ENCODE peak calls at places on chromosome 11, in four cellular contexts. One of them, this sample, is unnamed.

GRCh38 chr11:103406357-103406756 is 297.1 kb downstream of the DYNC2H1 start:
- DNase-seq in HEK293T: no peak
- DNase-seq in GM12878: no peak
- DNase-seq in K562: no peak
- DNase-seq in this sample: no peak

GRCh38 chr11:74971424-74971823 is 17.3 kb upstream of the NEU3 start:
- DNase-seq in GM12878: no peak
- DNase-seq in K562: no peak
- DNase-seq in HEK293T: no peak
- DNase-seq in this sample: no peak

GRCh38 chr11:26806209-26806608 is 84.3 kb upstream of the SLC5A12 start:
- DNase-seq in K562: no peak
- DNase-seq in GM12878: no peak
- DNase-seq in HEK293T: no peak
- DNase-seq in this sample: no peak

GRCh38 chr11:45354976-45355705 is 69.0 kb upstream of the SYT13 start:
- DNase-seq in HEK293T: peak; percentile 80
- DNase-seq in K562: peak; percentile 77
- DNase-seq in GM12878: no peak
- DNase-seq in this sample: no peak

GRCh38 chr11:118149493-118149892 is 3.1 kb downstream of the SCN4B start:
- DNase-seq in K562: no peak
- DNase-seq in HEK293T: no peak
- DNase-seq in GM12878: no peak
- DNase-seq in this sample: no peak

GRCh38 chr11:12170984-12171383 is 60.6 kb downstream of the MICAL2 start:
- DNase-seq in GM12878: no peak
- DNase-seq in HEK293T: no peak
- DNase-seq in K562: no peak
- DNase-seq in this sample: no peak

GRCh38 chr11:107683807-107684206 is 28.0 kb downstream of the SLN start:
- DNase-seq in K562: peak; percentile 17
- DNase-seq in GM12878: no peak
- DNase-seq in HEK293T: peak; percentile 53
- DNase-seq in this sample: no peak

GRCh38 chr11:5712507-5712906 is 22.9 kb downstream of the TRIM22 start:
- DNase-seq in GM12878: no peak
- DNase-seq in K562: peak; percentile 14
- DNase-seq in HEK293T: no peak
- DNase-seq in this sample: no peak

GRCh38 chr11:132734217-132734616 is 798.1 kb downstream of the OPCML start:
- DNase-seq in HEK293T: no peak
- DNase-seq in K562: no peak
- DNase-seq in GM12878: no peak
- DNase-seq in this sample: no peak

GRCh38 chr11:65225284-65226102 is 36.3 kb upstream of the POLA2 start:
- DNase-seq in HEK293T: peak; percentile 53
- DNase-seq in K562: peak; percentile 79
- DNase-seq in GM12878: no peak
- DNase-seq in this sample: peak; percentile 47

GRCh38 chr11:84292955-84293354 is 1006.8 kb upstream of the CCDC90B start:
- DNase-seq in GM12878: no peak
- DNase-seq in HEK293T: no peak
- DNase-seq in K562: no peak
- DNase-seq in this sample: no peak

GRCh38 chr11:59918987-59919589 is 19.1 kb upstream of the OOSP1 start:
- DNase-seq in HEK293T: peak; percentile 15
- DNase-seq in K562: peak; percentile 46
- DNase-seq in GM12878: no peak
- DNase-seq in this sample: peak; percentile 18

GRCh38 chr11:76263166-76263565 is 56.9 kb upstream of the WNT11 start:
- DNase-seq in HEK293T: no peak
- DNase-seq in K562: no peak
- DNase-seq in GM12878: no peak
- DNase-seq in this sample: no peak

GRCh38 chr11:69144316-69144715 is 11.4 kb upstream of the SMIM38 start:
- DNase-seq in K562: no peak
- DNase-seq in GM12878: no peak
- DNase-seq in HEK293T: no peak
- DNase-seq in this sample: no peak

GRCh38 chr11:69141742-69142141 is 14.0 kb upstream of the SMIM38 start:
- DNase-seq in GM12878: no peak
- DNase-seq in HEK293T: no peak
- DNase-seq in K562: no peak
- DNase-seq in this sample: no peak

GRCh38 chr11:69142894-69143293 is 12.8 kb upstream of the SMIM38 start:
- DNase-seq in HEK293T: no peak
- DNase-seq in GM12878: no peak
- DNase-seq in K562: peak; percentile 83
- DNase-seq in this sample: no peak

GRCh38 chr11:69148377-69148762 is 7.4 kb upstream of the SMIM38 start:
- DNase-seq in GM12878: no peak
- DNase-seq in K562: no peak
- DNase-seq in HEK293T: no peak
- DNase-seq in this sample: no peak

GRCh38 chr11:69144719-69145365 is 10.9 kb upstream of the SMIM38 start:
- DNase-seq in GM12878: no peak
- DNase-seq in HEK293T: no peak
- DNase-seq in K562: no peak
- DNase-seq in this sample: no peak
- TF ChIP-seq BHLHE40 in GM12878: peak; percentile 10
- TF ChIP-seq BHLHE40 in HEK293T: no peak
- TF ChIP-seq BHLHE40 in K562: no peak
- TF ChIP-seq BHLHE40 in this sample: no peak

DNA sequence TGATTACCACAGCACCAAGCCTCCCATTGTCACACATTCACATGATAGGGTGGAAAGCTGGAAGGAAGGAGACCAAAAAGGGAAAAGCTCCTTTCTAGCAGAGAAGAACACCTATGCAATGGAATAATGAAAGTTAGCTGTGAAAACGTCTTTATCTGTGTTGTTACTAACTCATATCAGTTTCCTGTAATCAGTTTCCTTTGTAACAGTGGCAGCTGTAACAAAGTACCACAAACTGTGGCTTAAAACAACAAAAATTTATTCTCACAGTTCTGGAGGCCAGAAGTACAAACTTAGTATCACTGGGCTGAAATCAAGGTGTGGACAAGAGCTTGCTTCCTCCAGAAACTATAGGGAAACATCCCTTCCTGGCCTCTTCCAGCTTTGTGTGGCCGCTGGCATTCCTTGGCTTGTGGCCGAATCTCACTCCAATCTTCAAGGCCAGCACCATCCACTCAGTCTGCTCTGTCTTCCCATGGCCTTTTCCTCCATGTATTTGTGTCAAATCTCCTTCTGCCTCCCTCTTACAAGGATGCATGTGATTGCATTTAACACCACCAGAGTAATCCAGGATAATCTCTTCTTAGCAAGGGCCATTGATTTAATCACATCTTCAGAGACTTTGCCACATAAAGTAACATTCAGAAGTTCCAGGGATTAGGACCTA is 6.3 kb upstream of the RBM14 start:
- DNase-seq in K562: no peak
- DNase-seq in HEK293T: no peak
- DNase-seq in GM12878: no peak
- DNase-seq in this sample: no peak
- TF ChIP-seq FOXM1 in K562: no peak
- TF ChIP-seq FOXM1 in HEK293T: no peak
- TF ChIP-seq FOXM1 in GM12878: no peak
- TF ChIP-seq FOXM1 in this sample: no peak

GRCh38 chr11:111393585-111393984 is 14.5 kb upstream of the POU2AF1 start:
- DNase-seq in HEK293T: no peak
- DNase-seq in K562: no peak
- DNase-seq in GM12878: no peak
- DNase-seq in this sample: peak; percentile 27
- TF ChIP-seq BHLHE40 in HEK293T: no peak
- TF ChIP-seq BHLHE40 in K562: no peak
- TF ChIP-seq BHLHE40 in GM12878: no peak
- TF ChIP-seq BHLHE40 in this sample: no peak

GRCh38 chr11:50412832-50413231 is 380.2 kb downstream of the OR4C45 start:
- DNase-seq in K562: no peak
- DNase-seq in HEK293T: no peak
- DNase-seq in GM12878: no peak
- DNase-seq in this sample: no peak
- TF ChIP-seq FOXM1 in K562: no peak
- TF ChIP-seq FOXM1 in HEK293T: no peak
- TF ChIP-seq FOXM1 in GM12878: no peak
- TF ChIP-seq FOXM1 in this sample: no peak

GRCh38 chr11:119759747-119760412 is 30.9 kb upstream of the NECTIN1 start:
- DNase-seq in HEK293T: no peak
- DNase-seq in K562: no peak
- DNase-seq in GM12878: no peak
- DNase-seq in this sample: no peak
- TF ChIP-seq BHLHE40 in HEK293T: no peak
- TF ChIP-seq BHLHE40 in K562: no peak
- TF ChIP-seq BHLHE40 in GM12878: no peak
- TF ChIP-seq BHLHE40 in this sample: no peak

GRCh38 chr11:10670099-10670498 is 23.5 kb downstream of the IRAG1 start:
- DNase-seq in K562: no peak
- DNase-seq in GM12878: no peak
- DNase-seq in HEK293T: no peak
- DNase-seq in this sample: no peak

GRCh38 chr11:10678106-10678505 is 15.4 kb downstream of the IRAG1 start:
- DNase-seq in HEK293T: no peak
- DNase-seq in GM12878: no peak
- DNase-seq in K562: no peak
- DNase-seq in this sample: no peak

GRCh38 chr11:10674991-10675440 is 18.5 kb downstream of the IRAG1 start:
- DNase-seq in HEK293T: no peak
- DNase-seq in K562: no peak
- DNase-seq in GM12878: no peak
- DNase-seq in this sample: no peak

GRCh38 chr11:10673476-10674062 is 20.0 kb downstream of the IRAG1 start:
- DNase-seq in HEK293T: no peak
- DNase-seq in GM12878: no peak
- DNase-seq in K562: no peak
- DNase-seq in this sample: no peak

DNA sequence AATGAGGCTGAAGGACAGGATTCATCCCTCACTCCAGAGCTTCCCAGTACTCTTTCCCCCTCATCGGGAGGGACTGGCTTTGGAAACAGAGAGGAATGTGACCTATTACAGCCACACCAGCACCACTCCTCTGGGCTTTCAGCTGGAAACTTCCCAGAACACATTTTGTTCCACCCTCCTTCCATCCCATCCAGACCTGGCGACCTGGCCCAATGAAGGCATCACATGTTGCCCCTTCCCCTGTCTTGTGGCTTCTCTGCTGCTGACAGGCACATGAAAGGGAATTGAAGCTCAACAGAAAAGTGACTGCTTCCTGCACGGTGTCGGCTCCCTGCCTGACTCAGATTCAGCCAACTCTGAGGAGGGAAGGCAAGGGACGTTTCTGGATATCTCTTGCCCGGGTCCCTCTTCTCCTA is 19.1 kb downstream of the IRAG1 start:
- DNase-seq in HEK293T: no peak
- DNase-seq in GM12878: no peak
- DNase-seq in K562: no peak
- DNase-seq in this sample: no peak
- TF ChIP-seq FOXM1 in HEK293T: no peak
- TF ChIP-seq FOXM1 in GM12878: no peak
- TF ChIP-seq FOXM1 in K562: no peak
- TF ChIP-seq FOXM1 in this sample: no peak

DNA sequence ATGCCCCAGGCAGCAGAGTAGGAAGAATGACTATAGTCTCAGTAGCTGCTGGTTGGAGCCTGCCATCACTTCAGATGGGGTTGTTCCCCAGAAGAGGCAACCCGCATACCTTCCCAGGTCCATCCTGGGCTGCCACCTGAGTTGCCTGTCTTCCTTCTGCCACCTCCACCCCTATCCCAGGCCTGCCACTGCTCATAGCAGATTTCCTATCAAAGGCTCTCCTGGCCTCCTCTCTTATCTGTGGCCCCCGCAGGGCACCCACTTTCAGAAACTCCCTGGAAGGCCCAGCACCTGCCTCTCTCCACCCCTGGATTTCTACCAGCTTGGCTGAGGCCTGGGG is 648 bp upstream of the NR1H3 start:
- DNase-seq in HEK293T: no peak
- DNase-seq in K562: no peak
- DNase-seq in GM12878: no peak
- DNase-seq in this sample: no peak
- TF ChIP-seq BHLHE40 in HEK293T: no peak
- TF ChIP-seq BHLHE40 in K562: no peak
- TF ChIP-seq BHLHE40 in GM12878: no peak
- TF ChIP-seq BHLHE40 in this sample: no peak

GRCh38 chr11:78350101-78350645 is 67.4 kb downstream of the GAB2 start:
- DNase-seq in GM12878: peak; percentile 25
- DNase-seq in HEK293T: no peak
- DNase-seq in K562: peak; percentile 27
- DNase-seq in this sample: no peak
- TF ChIP-seq FOXM1 in GM12878: no peak
- TF ChIP-seq FOXM1 in HEK293T: no peak
- TF ChIP-seq FOXM1 in K562: no peak
- TF ChIP-seq FOXM1 in this sample: no peak